ENCODE peak calls at places on chromosomes 12 and 14, in six cellular contexts. A is foreskin fibroblast, H is HL-60, J is OCI-LY7, Z is left ventricle myocardium inferior, B is fibroblast of pulmonary artery. S is an unnamed sample.

GRCh38 chr14:67440513-67440912 is 28.5 kb upstream of the PLEK2 start:
- DNase-seq in A (no peak), Z (no peak), B (no peak), H (no peak), J (no peak), S (no peak)

GRCh38 chr14:74542056-74542685 is 48.6 kb downstream of the ISCA2 start:
- DNase-seq in J (no peak), Z (no peak), B (no peak), A (no peak), H (no peak), S (no peak)

GRCh38 chr12:96814200-96814599 is 92.9 kb upstream of the NEDD1 start:
- DNase-seq in B (no peak), A (no peak), H (no peak), Z (no peak), J (no peak), S (no peak)

GRCh38 chr12:123945441-123946151 is 27.0 kb downstream of the CCDC92 start:
- DNase-seq in H (no peak), B (no peak), J (no peak), Z (no peak), A (no peak), S (no peak)

GRCh38 chr14:31071151-31071550 is 45.0 kb upstream of the STRN3 start:
- DNase-seq in H (no peak), B (no peak), J (no peak), A (no peak), Z (no peak), S (no peak)

GRCh38 chr12:66740257-66740656 is 61.4 kb upstream of the GRIP1 start:
- DNase-seq in H (no peak), J (no peak), Z (no peak), B (no peak), A (no peak), S (no peak)

GRCh38 chr12:111440631-111441030 is 34.9 kb downstream of the SH2B3 start:
- DNase-seq in H (no peak), Z (no peak), J (no peak), A (peak; percentile 26), B (no peak), S (no peak)

GRCh38 chr12:14656846-14657245 is 39.6 kb downstream of the GUCY2C start:
- DNase-seq in J (no peak), Z (no peak), H (no peak), B (no peak), A (no peak), S (no peak)

GRCh38 chr14:90384543-90384911 is 12.3 kb upstream of the CALM1 start:
- DNase-seq in B (no peak), J (no peak), H (no peak), A (no peak), Z (no peak), S (no peak)

GRCh38 chr12:9404031-9404430 is 195.8 kb upstream of the PZP start:
- DNase-seq in A (no peak), B (no peak), Z (no peak), J (no peak), H (no peak), S (no peak)

GRCh38 chr14:43407721-43408120 is 1099.4 kb downstream of the FSCB start:
- DNase-seq in B (peak; percentile 5), A (no peak), J (no peak), H (no peak), Z (no peak), S (no peak)

GRCh38 chr14:52692248-52692962 is 3.0 kb downstream of the ERO1A start:
- DNase-seq in A (peak; percentile 79), H (peak; percentile 87), B (peak; percentile 68), Z (no peak), J (peak; percentile 11), S (no peak)

DNA sequence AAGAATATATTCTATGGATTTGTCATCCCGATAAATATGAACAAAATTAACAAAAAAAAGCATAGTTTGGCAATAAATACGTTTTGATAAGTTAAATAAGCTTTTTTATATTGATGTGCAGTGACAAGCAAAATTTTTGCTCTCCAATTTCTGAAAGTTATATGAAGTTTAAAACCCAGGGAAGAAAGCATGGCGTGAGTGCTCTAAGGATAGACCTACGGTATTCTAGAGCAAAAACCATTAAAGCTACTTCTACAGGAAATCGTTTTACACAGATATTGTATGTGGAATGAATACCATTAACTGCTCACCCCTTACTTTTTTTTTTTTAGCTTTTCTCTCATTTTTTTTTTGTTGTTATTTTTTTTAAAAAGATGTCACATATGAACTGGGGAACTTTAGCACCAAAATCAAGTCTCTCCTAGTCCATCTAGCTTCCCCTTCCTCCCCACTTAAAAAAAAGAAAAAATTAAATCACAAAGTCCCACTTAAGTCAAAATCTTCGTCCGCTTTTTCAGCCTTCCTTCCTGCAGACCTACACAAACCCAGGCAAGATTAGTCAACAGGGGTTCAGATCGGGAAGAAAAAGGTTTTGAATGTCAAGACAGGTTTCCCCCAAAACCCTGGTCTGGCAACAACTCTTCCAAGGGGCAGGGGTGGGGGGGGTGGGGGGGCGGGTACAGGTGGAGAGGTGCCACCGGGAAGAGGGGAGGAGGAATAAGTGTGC is 4.4 kb downstream of the ZFP36L1 start:
- DNase-seq in Z (no peak), J (no peak), A (no peak), B (peak; percentile 42), H (no peak), S (no peak)
- H3K4me3 ChIP-seq in Z (peak overlapping the region; percentile 96), J (peak overlapping the region; percentile 87), A (peak overlapping the region; percentile 80), B (peak overlapping the region; percentile 100), H (no peak overlapping the region), S (peak overlapping the region; percentile 85)

GRCh38 chr14:103123634-103124500 is 606 bp downstream of the TNFAIP2 start:
- DNase-seq in A (peak; percentile 48), J (no peak), H (peak; percentile 48), Z (peak; percentile 68), B (peak; percentile 41), S (peak; percentile 55)
- H3K4me3 ChIP-seq in A (peak overlapping the region; percentile 56), J (no peak overlapping the region), H (peak overlapping the region; percentile 73), Z (peak overlapping the region; percentile 96), B (peak overlapping the region; percentile 55), S (peak overlapping the region; percentile 64)

DNA sequence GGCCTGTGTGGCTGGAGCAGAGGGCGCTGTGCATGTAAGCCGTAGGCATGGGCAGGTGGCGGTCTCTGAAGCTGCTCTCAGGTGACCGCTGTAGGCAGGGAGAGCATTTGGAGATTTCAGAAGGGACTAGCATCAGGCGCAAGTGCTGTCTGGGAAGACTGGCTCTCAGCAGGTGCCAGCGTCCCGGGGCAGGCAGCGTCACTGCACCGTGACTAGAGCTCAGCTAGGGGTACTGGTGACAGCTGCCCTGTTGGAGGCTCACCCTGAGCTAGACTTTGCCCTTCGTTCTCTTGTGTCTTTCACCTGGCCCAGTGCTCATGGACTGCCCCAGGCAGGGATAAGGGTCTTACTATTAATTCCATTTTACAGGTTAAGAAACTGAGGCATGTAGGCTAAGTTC is 78.9 kb downstream of the DDX51 start:
- DNase-seq in A (no peak), H (no peak), J (peak; percentile 39), Z (no peak), B (no peak), S (no peak)
- H3K4me3 ChIP-seq in A (no peak overlapping the region), H (no peak overlapping the region), J (peak overlapping the region; percentile 13), Z (no peak overlapping the region), B (no peak overlapping the region), S (no peak overlapping the region)

DNA sequence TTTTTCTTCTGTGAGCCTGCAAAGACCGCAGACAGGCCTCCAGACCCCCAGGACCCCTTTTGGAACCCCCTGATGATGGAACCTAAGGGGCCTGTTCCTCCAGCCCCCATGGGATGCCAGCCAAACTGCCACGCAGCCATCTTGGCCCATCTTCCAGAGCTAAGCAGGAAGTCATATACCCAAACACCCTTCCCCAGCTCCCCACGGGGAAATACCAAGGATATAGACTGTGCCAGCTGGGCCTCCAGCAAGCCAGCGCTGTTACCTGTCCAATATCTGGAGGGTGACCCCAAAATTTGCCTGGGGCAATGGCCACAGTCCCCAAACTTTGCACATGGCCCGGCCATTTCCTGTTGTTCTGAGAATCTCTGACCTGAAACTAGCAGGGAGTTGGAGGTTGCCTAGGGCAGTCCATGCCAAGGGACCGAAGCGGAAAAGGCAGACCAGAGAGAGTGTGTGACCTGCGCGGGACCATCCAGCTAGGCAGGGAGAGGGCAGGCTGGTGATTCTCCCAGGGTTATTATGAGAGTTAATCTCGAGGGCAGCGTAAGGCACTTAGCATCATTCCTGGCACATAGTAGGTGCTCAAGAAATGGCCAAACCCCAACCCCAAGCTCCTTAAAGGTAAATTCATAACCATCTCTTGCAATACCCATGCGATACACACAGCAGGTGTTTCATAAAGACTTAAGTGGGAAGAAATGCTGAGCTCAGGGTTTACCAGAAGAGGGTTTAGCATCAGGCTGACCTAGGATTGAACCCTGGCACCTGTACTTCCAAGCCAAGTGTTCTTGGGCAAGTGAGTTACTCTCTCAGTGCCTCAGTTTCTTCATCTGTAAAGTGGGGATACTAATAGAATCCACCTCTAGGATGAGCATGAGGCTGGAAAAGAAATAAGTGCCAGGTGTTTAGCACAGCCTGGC is 2.6 kb upstream of the RASAL1 start:
- DNase-seq in Z (no peak), J (no peak), H (no peak), A (no peak), B (no peak), S (no peak)
- H3K4me3 ChIP-seq in Z (no peak overlapping the region), J (no peak overlapping the region), H (no peak overlapping the region), A (no peak overlapping the region), B (no peak overlapping the region), S (no peak overlapping the region)

DNA sequence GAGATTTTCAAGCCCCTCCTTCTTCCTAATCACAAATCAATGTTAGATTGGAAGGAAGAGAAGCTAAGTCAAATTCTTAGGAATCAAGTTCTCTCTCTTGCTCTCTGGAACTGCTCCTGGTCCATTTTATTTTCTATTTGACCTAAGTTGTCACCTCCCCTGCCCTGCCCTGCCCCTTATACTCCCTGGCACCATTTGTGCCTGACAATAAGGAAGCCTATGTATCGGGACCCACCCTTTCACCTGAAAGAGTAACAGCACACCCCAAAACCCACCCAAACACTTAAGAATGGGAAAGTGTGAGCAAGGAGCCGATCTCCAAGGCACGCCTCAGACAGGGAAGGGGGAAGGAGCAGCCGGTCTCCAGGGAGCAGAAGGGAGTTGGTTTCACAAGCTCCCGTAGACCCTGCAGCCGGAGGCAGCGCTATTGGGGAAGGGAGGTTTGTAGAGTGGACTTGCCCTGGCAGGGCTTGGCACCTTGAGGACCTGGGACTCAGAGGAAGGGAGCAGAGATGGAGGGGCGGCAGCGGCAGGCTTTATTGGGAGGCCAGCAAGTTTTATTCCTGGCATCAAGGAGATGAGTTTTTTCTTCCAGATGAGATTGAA is 1.6 kb downstream of the LRRC74A start:
- DNase-seq in J (no peak), Z (peak; percentile 64), H (no peak), B (peak; percentile 41), A (no peak), S (no peak)
- H3K4me3 ChIP-seq in J (no peak overlapping the region), Z (peak overlapping the region; percentile 57), H (no peak overlapping the region), B (peak overlapping the region; percentile 27), A (peak overlapping the region; percentile 29), S (no peak overlapping the region)

DNA sequence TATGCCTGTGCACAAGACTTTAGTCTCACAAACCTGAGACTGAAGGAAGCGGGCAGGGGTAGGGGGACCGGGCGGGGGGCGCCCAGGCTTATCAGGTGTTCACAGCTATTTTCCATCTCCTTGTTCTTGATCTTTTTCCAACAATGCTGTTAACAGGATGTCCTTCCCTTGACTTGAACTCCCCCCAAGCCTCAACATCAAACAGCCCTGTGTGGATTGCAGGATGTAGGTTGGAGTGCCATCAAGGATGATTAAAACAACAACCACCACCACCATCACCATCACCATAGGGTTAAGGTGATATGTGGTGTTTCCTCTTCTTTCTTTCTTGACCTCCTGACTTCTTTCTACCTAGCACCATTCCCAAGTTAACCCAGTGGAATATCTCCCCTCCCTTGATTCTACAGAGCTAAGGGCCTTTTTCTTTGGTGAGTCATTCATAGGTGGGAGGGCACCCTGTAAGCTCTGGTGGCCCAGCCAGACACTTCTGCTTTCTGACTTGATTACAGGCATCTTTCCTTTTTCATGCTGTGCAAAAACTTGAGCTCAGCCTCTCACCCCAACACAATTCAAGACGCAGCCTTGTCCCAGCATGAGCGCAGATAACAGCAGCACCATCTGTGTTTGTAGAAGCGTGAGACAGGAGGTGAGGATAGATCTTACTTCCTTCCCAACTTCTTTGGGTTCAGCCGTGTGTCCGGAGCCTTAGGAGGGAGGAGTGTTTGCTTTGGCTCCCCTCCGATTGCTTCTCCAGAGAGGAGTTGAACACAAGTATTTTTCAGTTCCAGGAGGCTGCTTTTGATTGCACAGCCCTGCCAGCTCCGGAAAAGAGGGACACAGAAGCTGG is 26.8 kb downstream of the FLVCR2 start:
- DNase-seq in B (peak; percentile 68), A (no peak), Z (peak; percentile 49), J (no peak), H (peak; percentile 70), S (no peak)
- H3K4me3 ChIP-seq in B (no peak overlapping the region), A (no peak overlapping the region), Z (peak overlapping the region; percentile 40), J (no peak overlapping the region), H (no peak overlapping the region), S (no peak overlapping the region)